ENCODE peak calls at places on chromosomes 4 and X, in five cellular contexts. B is natural killer cell, K is brain microvascular endothelial cell, Q is testis, I is HFF-Myc. Z is an unnamed sample.

GRCh38 chr4:154329268-154329858 is 162.2 kb downstream of the DCHS2 start:
- DNase-seq in K (no peak), I (no peak), B (no peak), Q (no peak), Z (peak)

GRCh38 chr4:33890841-33891240 is 2353.5 kb downstream of the ARAP2 start:
- DNase-seq in I (no peak), K (no peak), B (no peak), Q (no peak), Z (no peak)

GRCh38 chr4:91288702-91289311 is 1015.0 kb upstream of the GRID2 start:
- DNase-seq in K (no peak), I (no peak), B (no peak), Q (no peak), Z (no peak)

GRCh38 chr4:102299708-102300107 is 45.6 kb downstream of the SLC39A8 start:
- DNase-seq in I (peak), K (peak), B (no peak), Q (peak), Z (peak)

GRCh38 chr4:156961241-156962068 is 10.1 kb downstream of the PDGFC start:
- DNase-seq in B (no peak), I (no peak), Q (no peak), K (no peak), Z (peak)

GRCh38 chr4:141153751-141154510 is 20.7 kb upstream of the RNF150 start:
- DNase-seq in I (no peak), B (no peak), K (no peak), Q (peak), Z (peak)

GRCh38 chr4:142818009-142818408 is 28.1 kb downstream of the INPP4B start:
- DNase-seq in K (peak), I (no peak), Q (no peak), B (no peak), Z (peak)

GRCh38 chr4:179804440-179804839 is 2362.2 kb upstream of the AGA start:
- DNase-seq in K (no peak), B (no peak), I (no peak), Q (no peak), Z (peak)

GRCh38 chr4:1804638-1805492 is 11.8 kb downstream of the FGFR3 start:
- DNase-seq in Q (no peak), K (no peak), I (no peak), B (no peak), Z (no peak)

GRCh38 chr4:44928785-44929184 is 202.4 kb upstream of the GNPDA2 start:
- DNase-seq in I (no peak), K (no peak), Q (no peak), B (no peak), Z (no peak)

GRCh38 chrX:136028383-136028984 is 43.2 kb downstream of the SLC9A6 start:
- DNase-seq in Q (no peak), K (no peak), I (no peak), B (no peak), Z (peak)

GRCh38 chr4:4524364-4524763 is 17.5 kb downstream of the STX18 start:
- DNase-seq in Q (no peak), K (no peak), I (no peak), B (peak), Z (no peak)

GRCh38 chr4:121738780-121739547 is 26.0 kb downstream of the SMIM43 start:
- DNase-seq in Q (no peak), B (no peak), K (no peak), I (no peak), Z (peak)

GRCh38 chr4:26858947-26859401 is 1.7 kb upstream of the STIM2 start:
- DNase-seq in K (no peak), Q (no peak), B (no peak), I (no peak), Z (no peak)

GRCh38 chr4:144318797-144319196 is 178.3 kb upstream of the GYPA start:
- DNase-seq in Q (no peak), K (no peak), B (no peak), I (no peak), Z (no peak)

GRCh38 chr4:124903995-124904722 is 191.6 kb upstream of the ANKRD50 start:
- DNase-seq in B (no peak), Q (no peak), I (peak), K (peak), Z (peak)

GRCh38 chrX:40173662-40174593 is 76.2 kb upstream of the BCOR start:
- DNase-seq in B (no peak), K (no peak), Q (peak), I (no peak), Z (no peak)

GRCh38 chr4:125231661-125232060 is 83.1 kb upstream of the FAT4 start:
- DNase-seq in B (no peak), K (no peak), Q (no peak), I (no peak), Z (no peak)

GRCh38 chr4:7673111-7673510 is 238.4 kb upstream of the PSAPL1 start:
- DNase-seq in Q (no peak), K (no peak), I (no peak), B (no peak), Z (no peak)

GRCh38 chr4:57405359-57405758 is 295.2 kb upstream of the IGFBP7 start:
- DNase-seq in Q (no peak), I (no peak), B (no peak), K (no peak), Z (peak)

GRCh38 chr4:165393704-165394103 is 14.9 kb downstream of the CPE start:
- DNase-seq in Q (no peak), K (no peak), B (no peak), I (no peak), Z (peak)

GRCh38 chr4:80343887-80344286 is 8.4 kb downstream of the CFAP299 start:
- DNase-seq in I (no peak), B (no peak), Q (no peak), K (no peak), Z (no peak)

GRCh38 chr4:29549308-29549707 is 1170.9 kb upstream of the PCDH7 start:
- DNase-seq in B (no peak), K (no peak), Q (no peak), I (no peak), Z (no peak)

GRCh38 chr4:173504181-173504503 is 25.9 kb downstream of the HAND2 start:
- DNase-seq in B (no peak), K (no peak), Q (no peak), I (no peak), Z (no peak)

GRCh38 chr4:93834371-93835066 is 6.0 kb downstream of the ATOH1 start:
- DNase-seq in I (no peak), Q (no peak), K (no peak), B (no peak), Z (no peak)

GRCh38 chr4:76851375-76851774 is 46.6 kb downstream of the SOWAHB start:
- DNase-seq in I (no peak), B (no peak), K (no peak), Q (no peak), Z (no peak)

GRCh38 chr4:149031399-149031798 is 589.2 kb upstream of the NR3C2 start:
- DNase-seq in B (no peak), I (no peak), K (no peak), Q (peak), Z (no peak)

DNA sequence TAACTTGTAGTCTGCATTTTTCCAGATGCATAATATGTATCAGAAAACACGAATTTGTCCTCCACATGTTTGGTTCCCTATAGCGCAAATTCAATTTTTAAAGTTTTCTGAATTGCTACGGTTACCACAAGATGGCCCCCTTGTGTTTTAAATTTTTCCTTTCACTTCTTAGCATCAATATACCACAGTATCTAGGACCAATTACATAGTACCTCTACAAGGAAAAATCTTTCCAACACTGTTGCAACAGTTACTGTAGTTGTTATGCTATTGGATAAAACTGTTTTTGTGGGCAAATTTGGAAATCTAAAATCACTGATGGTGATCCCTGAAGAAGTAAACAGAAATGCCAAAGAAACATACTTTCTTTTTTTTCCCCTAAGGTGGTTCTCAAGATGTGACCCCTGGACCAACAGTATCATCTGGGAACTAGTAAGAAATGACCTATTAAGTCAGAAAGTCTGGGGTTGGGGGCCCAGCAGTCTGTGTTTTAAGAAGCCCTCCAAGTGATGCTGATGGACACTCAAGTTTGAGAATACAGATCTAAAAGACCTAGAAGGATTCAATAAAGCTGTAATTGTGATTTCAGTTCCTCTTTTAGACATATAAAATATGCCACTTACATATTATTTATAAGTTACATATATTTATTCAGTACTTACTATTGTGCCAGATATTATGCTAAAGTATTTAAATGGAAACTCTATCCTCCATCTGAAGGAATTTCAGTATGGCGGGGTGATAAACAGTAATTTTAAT is 3.1 kb downstream of the ZGRF1 start:
- DNase-seq in Q (no peak), B (no peak), K (no peak), I (no peak), Z (peak)
- TF ChIP-seq CTCF in Q (peak), B (peak), K (peak), I (peak), Z (peak)

GRCh38 chrX:50615570-50616158 is 145.0 kb upstream of the DGKK start:
- DNase-seq in B (no peak), Q (no peak), K (no peak), I (no peak), Z (no peak)

GRCh38 chrX:50622751-50623150 is 152.1 kb upstream of the DGKK start:
- DNase-seq in Q (no peak), B (no peak), I (no peak), K (no peak), Z (no peak)

GRCh38 chrX:50614460-50614859 is 143.8 kb upstream of the DGKK start:
- DNase-seq in Q (no peak), K (no peak), B (no peak), I (no peak), Z (no peak)

GRCh38 chrX:50617183-50617582 is 146.6 kb upstream of the DGKK start:
- DNase-seq in Q (no peak), K (no peak), I (no peak), B (no peak), Z (no peak)

GRCh38 chrX:50618788-50619558 is 148.3 kb upstream of the DGKK start:
- DNase-seq in I (no peak), B (no peak), Q (no peak), K (no peak), Z (no peak)
- TF ChIP-seq CTCF in I (no peak), B (no peak), Q (no peak), K (no peak), Z (no peak)

GRCh38 chr4:48906283-48907173 is at the start of gene OCIAD2:
- DNase-seq in Q (peak), I (no peak), K (no peak), B (peak), Z (peak)

GRCh38 chr4:48904541-48905142 is 1.9 kb downstream of the OCIAD2 start:
- DNase-seq in Q (no peak), K (peak), I (no peak), B (no peak), Z (peak)

GRCh38 chr4:48904101-48904500 is 2.5 kb downstream of the OCIAD2 start:
- DNase-seq in Q (no peak), K (no peak), I (no peak), B (no peak), Z (no peak)

GRCh38 chr4:48907706-48908477 is 1.3 kb upstream of the OCIAD2 start:
- DNase-seq in I (no peak), B (no peak), K (no peak), Q (no peak), Z (no peak)

DNA sequence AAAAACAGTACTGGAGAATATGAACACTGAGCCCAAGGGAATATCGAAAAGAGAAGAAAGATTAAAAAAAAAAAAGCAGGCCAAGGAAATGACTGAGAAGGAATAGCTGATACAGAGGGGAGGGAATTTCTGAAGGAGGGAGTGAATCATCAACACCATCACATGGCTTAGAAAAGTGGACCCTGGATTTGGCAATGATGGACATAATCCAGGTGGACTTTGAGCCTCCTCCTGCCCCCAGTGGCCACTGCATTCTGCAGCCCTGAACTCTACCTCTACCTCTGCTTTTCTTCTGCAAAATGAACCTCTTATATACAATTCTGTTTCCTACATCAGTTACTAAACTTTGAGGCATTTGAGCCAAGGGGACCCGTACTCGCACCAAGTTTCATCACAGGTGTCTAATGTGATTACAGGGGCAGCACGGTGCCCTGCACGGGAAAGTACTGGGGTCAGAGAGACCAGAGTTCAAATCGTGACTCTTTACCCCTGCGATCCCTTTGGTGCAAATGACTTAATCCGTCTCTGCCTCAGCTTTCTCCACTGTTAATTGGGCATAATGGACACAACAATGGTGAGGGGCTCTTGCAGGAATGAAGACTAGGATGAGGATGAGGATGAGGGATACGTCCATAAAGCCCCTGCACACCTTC is 1.1 kb downstream of the OCIAD2 start:
- DNase-seq in B (no peak), I (no peak), Q (no peak), K (peak), Z (peak)
- TF ChIP-seq CTCF in B (no peak), I (no peak), Q (no peak), K (peak), Z (peak)

DNA sequence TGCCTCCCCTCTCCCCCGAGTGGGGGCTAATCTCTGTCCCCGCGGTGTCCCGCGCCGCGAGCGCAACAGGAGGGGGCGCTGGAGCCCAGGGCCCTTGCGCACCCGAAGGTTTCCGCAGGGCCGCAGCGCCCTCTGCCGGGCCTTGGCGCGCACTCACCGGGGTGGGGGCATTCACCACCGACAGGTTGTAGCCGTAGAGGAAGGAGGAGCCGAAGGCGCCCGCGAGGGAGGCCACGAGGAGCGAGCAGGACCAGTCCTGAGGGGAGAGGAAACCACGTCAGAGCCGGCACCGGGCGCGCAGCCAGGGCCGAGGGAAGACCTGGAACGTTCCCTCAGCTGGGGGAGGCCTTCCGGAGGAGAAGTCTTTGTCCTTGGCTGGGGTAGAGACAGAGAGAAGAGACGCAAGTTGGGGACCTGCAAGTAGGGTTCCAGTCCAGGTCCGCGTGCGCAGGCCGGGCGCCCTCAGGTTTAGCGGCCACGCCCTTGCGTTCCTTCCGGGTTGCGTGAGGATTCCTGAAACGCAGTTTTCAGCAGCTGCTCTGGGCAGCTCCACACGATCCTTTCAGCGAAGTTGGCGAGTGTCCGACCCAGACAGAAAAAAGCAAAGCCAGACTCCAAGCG is 2.4 kb downstream of the SLC2A9 start:
- DNase-seq in Q (peak), K (peak), B (peak), I (peak), Z (peak)
- TF ChIP-seq CTCF in Q (peak), K (peak), B (peak), I (peak), Z (peak)

GRCh38 chr4:21013501-21013900 is 313.2 kb downstream of the PACRGL start:
- DNase-seq in B (no peak), Q (no peak), K (no peak), I (no peak), Z (no peak)
- TF ChIP-seq CTCF in B (no peak), Q (no peak), K (no peak), I (no peak), Z (no peak)

GRCh38 chr4:183326853-183327252 is 4.6 kb upstream of the CLDN24 start:
- DNase-seq in B (no peak), K (peak), I (no peak), Q (no peak), Z (no peak)
- TF ChIP-seq CTCF in B (no peak), K (no peak), I (no peak), Q (no peak), Z (no peak)

DNA sequence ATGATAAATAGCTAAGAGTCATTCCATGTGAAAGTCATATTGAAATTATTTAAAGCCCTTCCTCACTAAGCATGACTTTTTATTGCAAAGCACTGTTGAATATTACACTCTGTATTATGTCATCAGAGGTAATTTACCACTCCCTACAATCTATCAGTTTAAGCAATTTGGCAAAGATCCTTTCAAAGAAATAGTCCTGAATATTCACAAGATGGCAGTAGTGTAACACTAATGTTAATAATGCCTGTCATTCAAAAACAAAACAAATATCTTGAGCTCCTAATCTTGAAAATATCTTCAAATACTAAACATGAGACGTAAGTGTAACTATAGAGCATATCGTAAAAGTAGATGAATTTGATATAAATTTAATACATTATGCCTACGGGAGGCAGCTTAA is 208.6 kb upstream of the TECRL start:
- DNase-seq in K (no peak), B (no peak), I (no peak), Q (no peak), Z (peak)
- TF ChIP-seq CTCF in K (no peak), B (no peak), I (no peak), Q (no peak), Z (peak)

GRCh38 chr4:66252291-66252690 is 582.0 kb upstream of the EPHA5 start:
- DNase-seq in K (peak), B (no peak), Q (no peak), I (no peak), Z (no peak)
- TF ChIP-seq CTCF in K (peak), B (no peak), Q (no peak), I (no peak), Z (no peak)